ENCODE peak calls at places on chromosomes 11 and 22, in eight cellular contexts. E is right cardiac atrium; I is BJ; O is CD8-positive, alpha-beta memory T cell; B is Caco-2; K is iPS DF 6.9; D is SK-N-SH; Z is adipocyte. W is an unnamed sample.

GRCh38 chr11:74373382-74373781 is 24.9 kb downstream of the PGM2L1 start:
- DNase-seq in B (no peak), E (no peak), O (no peak), I (no peak), D (no peak), Z (peak; percentile 34), K (no peak), W (no peak)

GRCh38 chr11:115613986-115614625 is 109.9 kb upstream of the CADM1 start:
- DNase-seq in O (no peak), D (no peak), E (no peak), Z (peak; percentile 75), B (no peak), I (no peak), K (no peak), W (no peak)

GRCh38 chr11:102798012-102798746 is at the start of gene MMP1:
- DNase-seq in Z (no peak), I (peak; percentile 58), K (no peak), D (no peak), E (no peak), B (no peak), O (no peak), W (no peak)

GRCh38 chr22:19992921-19993355 is 23.7 kb downstream of the ARVCF start:
- DNase-seq in B (no peak), O (no peak), K (no peak), D (no peak), Z (no peak), I (no peak), E (no peak), W (no peak)

GRCh38 chr22:18136563-18137320 is 13.2 kb upstream of the USP18 start:
- DNase-seq in E (no peak), B (no peak), I (no peak), D (no peak), O (no peak), Z (no peak), K (no peak), W (no peak)

GRCh38 chr11:99316761-99317475 is 296.2 kb downstream of the CNTN5 start:
- DNase-seq in O (no peak), B (no peak), K (no peak), D (no peak), I (no peak), E (peak; percentile 19), Z (no peak), W (no peak)

GRCh38 chr22:29994027-29994715 is 86.1 kb upstream of the HORMAD2 start:
- DNase-seq in Z (peak; percentile 62), E (no peak), I (peak; percentile 38), O (no peak), B (no peak), K (no peak), D (peak; percentile 14), W (no peak)

GRCh38 chr11:122795281-122795680 is 43.0 kb upstream of the CRTAM start:
- DNase-seq in D (no peak), O (no peak), Z (no peak), K (no peak), E (no peak), I (no peak), B (no peak), W (no peak)

GRCh38 chr22:34105461-34106062 is 185.3 kb upstream of the LARGE1 start:
- DNase-seq in D (peak; percentile 40), Z (peak; percentile 4), B (no peak), I (no peak), K (peak; percentile 67), O (no peak), E (peak; percentile 49), W (peak; percentile 40)

GRCh38 chr11:126874831-126875230 is 125.7 kb downstream of the KIRREL3 start:
- DNase-seq in Z (no peak), I (no peak), E (no peak), D (no peak), K (no peak), B (no peak), O (no peak), W (no peak)

GRCh38 chr22:44459041-44459440 is 39.0 kb downstream of the RTL6 start:
- DNase-seq in Z (no peak), K (no peak), D (no peak), E (no peak), I (no peak), B (no peak), O (no peak), W (no peak)

GRCh38 chr11:10659339-10660216 is 34.0 kb downstream of the IRAG1 start:
- DNase-seq in B (peak; percentile 95), K (no peak), D (no peak), O (no peak), E (no peak), I (peak; percentile 92), Z (peak; percentile 93), W (peak; percentile 77)

GRCh38 chr11:69253028-69253427 is 40.9 kb upstream of the MYEOV start:
- DNase-seq in O (no peak), D (no peak), K (no peak), E (no peak), I (peak; percentile 33), Z (no peak), B (no peak), W (no peak)

GRCh38 chr11:17188675-17189074 is 19.1 kb downstream of the PIK3C2A start:
- DNase-seq in E (no peak), K (no peak), Z (no peak), D (no peak), B (no peak), O (no peak), I (no peak), W (no peak)

GRCh38 chr11:33687733-33688479 is 12.7 kb downstream of the C11orf91 start:
- DNase-seq in O (no peak), Z (peak; percentile 86), K (peak; percentile 57), D (peak; percentile 71), E (no peak), B (peak; percentile 56), I (no peak), W (no peak)

GRCh38 chr11:75272821-75273301 is 32.3 kb downstream of the TPBGL start:
- DNase-seq in B (peak; percentile 28), K (no peak), Z (no peak), D (no peak), E (peak; percentile 6), I (no peak), O (no peak), W (no peak)

GRCh38 chr22:41471606-41472005 is 2.7 kb downstream of the ACO2 start:
- DNase-seq in I (no peak), E (no peak), K (no peak), D (no peak), Z (no peak), O (no peak), B (no peak), W (no peak)

GRCh38 chr22:28948404-28948803 is 65.0 kb downstream of the ZNRF3 start:
- DNase-seq in B (no peak), Z (no peak), O (no peak), I (no peak), K (no peak), D (no peak), E (no peak), W (no peak)

GRCh38 chr22:27011717-27012116 is 354.3 kb downstream of the MIAT start:
- DNase-seq in O (no peak), K (no peak), B (no peak), I (no peak), Z (no peak), D (no peak), E (no peak), W (no peak)

GRCh38 chr22:44107341-44107740 is 73.4 kb upstream of the PARVG start:
- DNase-seq in E (no peak), K (peak; percentile 52), I (no peak), Z (no peak), O (no peak), D (no peak), B (no peak), W (no peak)

GRCh38 chr11:64533501-64533900 is 57.5 kb upstream of the SLC22A12 start:
- DNase-seq in O (no peak), Z (no peak), E (no peak), D (no peak), K (no peak), B (no peak), I (no peak), W (no peak)
- H3K27me3 ChIP-seq in O (peaks cover 7% of the 10 kb centered on the region), Z (peaks cover 64% of the 10 kb centered on the region), E (no peaks in the 10 kb centered on the region), D (peaks cover 24% of the 10 kb centered on the region), K (peaks cover 2% of the 10 kb centered on the region), B (no peaks in the 10 kb centered on the region), I (peaks cover 23% of the 10 kb centered on the region), W (no peaks in the 10 kb centered on the region)

GRCh38 chr11:67301951-67302516 is 1.3 kb upstream of the SSH3 start:
- DNase-seq in Z (no peak), I (no peak), K (no peak), O (no peak), E (peak; percentile 76), D (no peak), B (peak; percentile 57), W (no peak)
- H3K4me3 ChIP-seq in Z (peak overlapping the region; percentile 90), I (no peak overlapping the region), K (peak overlapping the region; percentile 98), O (no peak overlapping the region), E (no peak overlapping the region), D (no peak overlapping the region), B (peak overlapping the region; percentile 93), W (no peak overlapping the region)

DNA sequence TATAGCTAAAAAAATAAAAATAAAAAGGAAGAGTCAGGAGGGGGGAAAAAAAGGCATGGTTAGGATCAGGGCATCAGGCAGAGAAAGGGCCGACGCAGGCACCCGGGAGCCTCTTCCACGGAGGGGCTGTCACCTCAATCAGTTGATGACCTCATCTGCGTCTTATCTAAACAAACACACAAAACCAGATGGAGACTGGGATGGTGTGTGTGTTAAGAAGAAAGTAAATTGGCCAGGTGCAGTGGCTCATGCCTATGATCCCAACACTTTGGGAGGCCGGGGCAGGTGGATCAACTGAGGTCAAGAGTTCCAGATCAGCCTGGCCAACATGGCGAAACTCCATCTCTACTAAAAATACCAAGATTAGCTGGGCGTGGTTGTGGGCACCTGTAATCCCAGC is 63.6 kb downstream of the DHCR7 start:
- DNase-seq in B (no peak), K (no peak), O (no peak), E (no peak), D (no peak), I (no peak), Z (no peak), W (no peak)
- H3K27me3 ChIP-seq in B (peaks cover 2% of the 10 kb centered on the region), K (no peaks in the 10 kb centered on the region), O (no peaks in the 10 kb centered on the region), E (no peaks in the 10 kb centered on the region), D (no peaks in the 10 kb centered on the region), I (peaks cover 4% of the 10 kb centered on the region), Z (peaks cover 44% of the 10 kb centered on the region), W (no peaks in the 10 kb centered on the region)

GRCh38 chr11:66159585-66159984 is 89.5 kb downstream of the PACS1 start:
- DNase-seq in Z (no peak), I (no peak), E (no peak), K (no peak), B (no peak), D (peak; percentile 44), O (no peak), W (no peak)
- H3K4me3 ChIP-seq in Z (no peak overlapping the region), I (no peak overlapping the region), E (no peak overlapping the region), K (no peak overlapping the region), B (no peak overlapping the region), D (no peak overlapping the region), O (no peak overlapping the region), W (no peak overlapping the region)

GRCh38 chr22:45819305-45819704 is 147.7 kb downstream of the ATXN10 start:
- DNase-seq in B (no peak), Z (no peak), O (no peak), K (no peak), E (no peak), I (no peak), D (no peak), W (no peak)
- H3K27me3 ChIP-seq in B (no peaks in the 10 kb centered on the region), Z (no peaks in the 10 kb centered on the region), O (no peaks in the 10 kb centered on the region), K (no peaks in the 10 kb centered on the region), E (no peaks in the 10 kb centered on the region), I (no peaks in the 10 kb centered on the region), D (no peaks in the 10 kb centered on the region), W (no peaks in the 10 kb centered on the region)